ENCODE peak calls at places on chromosomes 4 and X, in six cellular contexts. D, A, I, O, T and S are unnamed samples.

GRCh38 chr4:4203688-4204400 is 22.9 kb downstream of the OTOP1 start:
- DNase-seq in D (no peak), A (no peak), I (no peak), O (no peak), T (no peak), S (no peak)

GRCh38 chr4:136768213-136768924 is 763.9 kb downstream of the PCDH18 start:
- DNase-seq in D (no peak), A (no peak), I (no peak), O (no peak), T (no peak), S (no peak)

GRCh38 chr4:113835005-113835404 is 73.5 kb upstream of the CAMK2D start:
- DNase-seq in D (peak), A (peak), I (no peak), O (peak), T (no peak), S (no peak)

GRCh38 chr4:57443308-57444243 is 333.4 kb upstream of the IGFBP7 start:
- DNase-seq in D (no peak), A (no peak), I (no peak), O (no peak), T (no peak), S (no peak)

GRCh38 chr4:80265571-80266266 is 745 bp upstream of the FGF5 start:
- DNase-seq in D (peak), A (peak), I (peak), O (peak), T (no peak), S (no peak)

GRCh38 chr4:6387946-6388345 is 84.5 kb downstream of the PPP2R2C start:
- DNase-seq in D (no peak), A (no peak), I (no peak), O (no peak), T (no peak), S (no peak)

GRCh38 chr4:83267121-83267834 is 17.3 kb downstream of the COQ2 start:
- DNase-seq in D (no peak), A (peak), I (peak), O (no peak), T (no peak), S (no peak)

GRCh38 chr4:123127865-123128264 is 205.5 kb upstream of the NUDT6 start:
- DNase-seq in D (peak), A (no peak), I (peak), O (peak), T (no peak), S (no peak)

GRCh38 chrX:9855536-9856320 is 69.5 kb downstream of the SHROOM2 start:
- DNase-seq in D (peak), A (no peak), I (no peak), O (no peak), T (no peak), S (no peak)

GRCh38 chr4:25908491-25908901 is 5.5 kb upstream of the SMIM20 start:
- DNase-seq in D (peak), A (peak), I (peak), O (peak), T (no peak), S (no peak)

GRCh38 chr4:5812506-5813229 is 80.2 kb downstream of the CRMP1 start:
- DNase-seq in D (peak), A (peak), I (peak), O (peak), T (peak), S (no peak)

GRCh38 chr4:185472063-185472542 is 570 bp upstream of the CCDC110 start:
- DNase-seq in D (peak), A (no peak), I (no peak), O (no peak), T (no peak), S (no peak)

GRCh38 chr4:188680004-188680666 is 540.9 kb downstream of the TRIML1 start:
- DNase-seq in D (no peak), A (no peak), I (no peak), O (no peak), T (no peak), S (no peak)

GRCh38 chr4:56787380-56787779 is 34.1 kb downstream of the SPINK2 start:
- DNase-seq in D (peak), A (no peak), I (no peak), O (peak), T (no peak), S (no peak)

DNA sequence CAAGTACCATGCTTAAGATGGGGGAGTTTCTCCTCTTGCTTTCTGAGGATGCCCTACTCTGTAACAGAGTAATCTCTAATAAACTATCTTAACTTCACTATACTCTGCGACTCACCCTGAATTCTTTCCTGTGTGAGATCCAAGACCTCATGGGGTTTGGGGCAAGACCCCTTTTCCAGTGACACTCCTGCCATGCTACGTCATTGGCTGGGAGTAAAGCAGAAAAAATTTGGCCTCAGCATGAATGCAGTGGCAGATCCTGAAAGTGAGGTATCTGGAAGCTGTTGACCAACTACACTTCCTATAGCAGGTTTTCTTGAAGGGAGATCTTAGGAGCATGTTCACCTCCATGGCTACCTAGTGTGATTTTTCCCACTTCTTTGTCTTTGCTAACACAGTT is 109.1 kb upstream of the MED14 start:
- DNase-seq in D (peak), A (peak), I (no peak), O (peak), T (no peak), S (no peak)
- H2AK5ac ChIP-seq in D (peak), A (peak), I (no peak), O (no peak), T (no peak), S (peak)

DNA sequence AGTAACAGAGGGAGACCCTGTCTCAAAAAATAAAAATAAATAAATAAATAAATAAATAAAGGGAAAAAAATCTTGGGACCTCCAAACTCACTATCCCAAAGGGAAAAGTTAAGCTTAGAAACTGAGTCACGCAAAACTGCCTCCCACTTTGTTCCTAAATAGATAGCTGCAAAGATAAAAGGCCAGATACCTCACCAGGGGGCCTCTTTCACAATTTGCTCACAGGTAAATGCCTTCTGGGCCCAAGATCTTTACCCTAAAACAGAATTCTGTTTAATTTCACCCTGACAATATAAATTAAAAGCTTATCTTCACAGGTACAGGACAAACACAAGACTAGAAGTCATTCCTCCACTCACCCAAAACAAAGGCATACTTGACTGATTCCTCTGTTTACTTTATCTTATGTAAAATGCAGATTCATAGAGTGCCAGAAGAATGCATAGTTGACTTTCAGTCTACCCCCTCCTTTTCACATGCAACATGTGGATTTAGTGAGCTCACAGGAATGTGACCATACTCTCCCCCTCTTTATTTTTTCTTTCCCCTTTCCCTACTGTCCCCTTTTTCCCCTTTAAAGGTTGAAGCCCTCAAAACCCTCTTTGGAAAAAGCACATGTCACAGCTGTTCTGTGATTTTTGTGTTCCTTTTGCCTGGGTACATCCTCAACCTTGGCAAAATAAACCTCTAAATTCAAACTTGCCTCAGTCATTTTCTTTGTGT is 23.4 kb downstream of the ELF2 start:
- DNase-seq in D (no peak), A (peak), I (peak), O (peak), T (no peak), S (no peak)
- H2AK5ac ChIP-seq in D (no peak), A (no peak), I (no peak), O (no peak), T (no peak), S (no peak)

DNA sequence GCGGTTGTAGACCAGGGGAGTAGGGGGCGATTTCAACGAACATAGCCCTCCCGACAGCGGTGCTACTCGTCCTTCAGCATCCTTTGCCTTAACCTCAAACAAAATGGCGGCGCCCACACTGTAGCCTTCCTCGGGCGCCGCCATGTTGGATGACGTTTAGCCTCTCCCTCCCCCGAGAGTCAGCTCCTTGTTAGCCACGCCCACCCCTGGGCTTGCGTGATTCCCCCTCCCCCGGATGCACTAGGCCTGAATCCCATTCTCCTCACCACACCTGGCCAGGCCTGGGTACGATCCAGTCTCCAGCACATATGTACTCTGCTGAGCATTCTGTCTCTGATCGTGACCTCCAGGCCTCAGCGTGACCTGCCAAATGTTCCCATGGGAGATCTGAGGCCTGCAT is 49.0 kb upstream of the ZNF157 start:
- DNase-seq in D (peak), A (peak), I (peak), O (peak), T (peak), S (peak)
- H2AK5ac ChIP-seq in D (no peak), A (no peak), I (no peak), O (no peak), T (no peak), S (peak)

GRCh38 chr4:150150545-150151156 is 72.4 kb downstream of the DCLK2 start:
- DNase-seq in D (no peak), A (no peak), I (no peak), O (no peak), T (peak), S (no peak)
- H2AK5ac ChIP-seq in D (no peak), A (peak), I (no peak), O (no peak), T (no peak), S (no peak)

GRCh38 chr4:87910795-87911194 is 64.7 kb upstream of the SPP1 start:
- DNase-seq in D (no peak), A (no peak), I (no peak), O (no peak), T (no peak), S (no peak)
- H2AK5ac ChIP-seq in D (no peak), A (no peak), I (no peak), O (peak), T (no peak), S (no peak)

DNA sequence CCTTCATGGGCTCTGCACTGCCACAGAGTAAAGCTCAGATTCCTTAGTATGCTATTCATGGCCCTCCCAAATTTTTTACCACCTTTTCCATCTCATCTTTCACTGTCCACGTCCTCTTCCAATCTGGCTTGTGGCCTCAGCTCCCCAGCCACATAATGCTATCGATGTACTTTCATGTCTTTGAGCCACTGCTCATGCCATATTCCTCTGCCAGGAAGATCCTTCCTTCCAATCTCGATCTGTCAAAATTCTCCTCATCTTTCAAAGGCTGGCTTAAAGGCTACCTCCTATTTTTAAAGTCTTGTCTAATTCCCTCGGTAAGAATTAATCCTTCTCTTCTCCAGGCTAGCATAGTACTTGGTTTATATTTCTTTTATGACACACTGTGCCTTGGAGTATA is 233.3 kb upstream of the GPC4 start:
- DNase-seq in D (no peak), A (no peak), I (no peak), O (no peak), T (no peak), S (no peak)
- H2AK5ac ChIP-seq in D (no peak), A (no peak), I (no peak), O (no peak), T (no peak), S (no peak)

DNA sequence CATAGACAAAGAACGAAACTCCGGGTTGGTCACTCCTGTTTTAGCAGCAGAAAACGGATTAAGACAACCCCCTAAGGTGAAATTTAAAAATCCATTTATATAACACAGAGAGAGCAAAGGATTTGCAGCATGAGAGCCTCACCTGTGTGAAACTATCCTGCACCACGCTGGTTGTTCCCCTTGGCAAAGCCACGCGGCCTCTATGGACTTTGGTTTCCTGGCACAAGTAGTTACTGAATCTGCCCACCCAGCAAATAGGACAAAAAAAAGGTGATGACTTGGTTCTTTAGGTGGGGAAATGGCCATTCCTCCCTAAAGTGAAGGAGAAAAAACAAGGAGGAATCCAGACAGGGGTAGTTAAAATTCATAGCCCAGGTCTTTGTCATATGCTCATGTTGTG is 133.1 kb downstream of the PLS3 start:
- DNase-seq in D (no peak), A (no peak), I (no peak), O (no peak), T (no peak), S (no peak)
- H2AK5ac ChIP-seq in D (no peak), A (no peak), I (no peak), O (no peak), T (no peak), S (no peak)

GRCh38 chr4:2604614-2605013 is 68.2 kb downstream of the FAM193A start:
- DNase-seq in D (no peak), A (no peak), I (no peak), O (no peak), T (no peak), S (no peak)

GRCh38 chr4:2600878-2601277 is 64.4 kb downstream of the FAM193A start:
- DNase-seq in D (no peak), A (no peak), I (no peak), O (no peak), T (no peak), S (no peak)

GRCh38 chr4:2595436-2595835 is 59.0 kb downstream of the FAM193A start:
- DNase-seq in D (peak), A (peak), I (no peak), O (no peak), T (no peak), S (no peak)

GRCh38 chr4:2596153-2596552 is 59.7 kb downstream of the FAM193A start:
- DNase-seq in D (no peak), A (no peak), I (no peak), O (no peak), T (no peak), S (no peak)

DNA sequence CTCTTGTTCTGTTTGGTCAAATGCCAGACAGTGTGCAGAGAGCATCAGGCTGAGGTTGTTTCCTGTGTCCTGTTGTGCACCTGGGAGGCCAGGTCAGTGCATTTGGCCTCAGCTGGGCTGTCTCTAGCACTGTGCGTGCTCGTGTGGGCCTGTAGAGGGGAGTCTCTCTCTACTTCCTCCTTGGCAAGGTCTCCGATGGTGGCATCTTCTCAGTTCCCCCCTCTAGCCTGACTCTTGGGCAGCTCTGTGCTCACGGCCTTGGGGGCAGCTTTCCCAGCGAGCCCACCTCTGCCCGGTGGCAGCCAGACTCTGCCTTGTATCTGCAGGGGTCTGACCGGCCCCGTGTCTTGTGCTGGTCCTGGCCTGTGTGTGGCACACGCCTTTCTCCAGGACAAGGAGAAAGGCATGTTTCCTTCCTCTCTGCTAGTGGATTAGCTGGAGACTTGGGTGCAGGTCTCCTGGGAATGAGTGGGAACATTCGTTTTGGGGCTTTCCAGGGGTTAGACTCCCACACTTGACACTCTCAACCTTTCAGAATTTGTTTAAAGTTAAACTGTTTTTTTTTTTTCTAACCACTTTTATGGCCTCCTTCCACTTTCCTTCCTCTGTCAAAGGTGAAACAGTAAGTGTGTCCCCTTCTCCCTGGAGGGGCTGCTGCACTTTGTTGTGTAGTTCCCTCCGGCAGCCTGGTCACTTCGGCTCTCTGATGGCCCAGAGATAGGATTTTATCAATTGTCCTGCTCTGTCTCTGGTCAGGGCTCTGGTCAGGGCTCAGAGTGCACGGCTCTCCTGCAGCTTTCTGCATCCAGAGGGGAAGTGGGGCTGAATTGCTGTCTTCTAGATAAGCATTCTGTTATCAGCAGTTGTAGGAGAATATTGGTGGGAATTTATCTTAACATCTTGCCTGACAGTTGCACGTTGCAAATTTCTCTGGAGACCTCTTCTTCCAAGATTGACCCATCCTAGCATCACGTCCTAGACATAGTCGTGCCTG is 62.5 kb downstream of the FAM193A start:
- DNase-seq in D (peak), A (peak), I (peak), O (peak), T (no peak), S (no peak)
- H2AK5ac ChIP-seq in D (no peak), A (peak), I (no peak), O (no peak), T (no peak), S (peak)

DNA sequence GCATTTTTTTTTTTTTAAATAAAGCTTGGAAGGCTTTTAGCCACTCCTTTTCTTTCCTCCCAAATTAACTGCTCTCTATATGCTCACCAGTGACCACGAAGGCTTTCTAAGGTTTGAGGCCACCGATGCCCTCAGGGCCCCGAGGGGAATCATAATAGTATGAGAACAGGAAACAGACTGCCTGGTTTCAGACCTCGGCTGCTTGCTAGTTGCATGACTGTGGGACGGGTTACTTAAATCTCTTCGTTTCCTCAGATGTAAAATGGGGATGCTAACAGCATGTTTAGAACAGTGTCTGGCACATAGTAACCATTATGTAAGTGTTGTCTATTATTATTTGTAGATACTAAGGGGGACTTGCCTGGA is 3.6 kb downstream of the LINC00632 start:
- DNase-seq in D (no peak), A (no peak), I (no peak), O (no peak), T (no peak), S (no peak)
- H2AK5ac ChIP-seq in D (no peak), A (no peak), I (no peak), O (no peak), T (no peak), S (no peak)